ENCODE peak calls at places on chromosomes 16 and 17, in six cellular contexts. X, L, T, B, A and Q are unnamed samples. For H3K9me3, the result is how much of the 10 kb centered on the place peaks cover.

GRCh38 chr16:27512061-27512460 is 37.7 kb downstream of the GTF3C1 start:
- DNase-seq in X (no peak), L (no peak), T (no peak), B (no peak), A (no peak), Q (no peak)

GRCh38 chr16:50631249-50631984 is 49.7 kb downstream of the SNX20 start:
- DNase-seq in X (no peak), L (no peak), T (no peak), B (no peak), A (no peak), Q (no peak)

GRCh38 chr16:88773812-88774291 is 11.2 kb downstream of the PIEZO1 start:
- DNase-seq in X (no peak), L (no peak), T (no peak), B (peak), A (peak), Q (peak)

GRCh38 chr17:62628845-62629555 is 1.5 kb downstream of the MRC2 start:
- DNase-seq in X (peak), L (no peak), T (no peak), B (peak), A (no peak), Q (no peak)

GRCh38 chr16:88533945-88534641 is 36.1 kb upstream of the ZC3H18 start:
- DNase-seq in X (peak), L (peak), T (no peak), B (no peak), A (peak), Q (peak)

GRCh38 chr17:2207815-2208515 is 95.6 kb downstream of the SMG6 start:
- DNase-seq in X (no peak), L (no peak), T (no peak), B (no peak), A (no peak), Q (no peak)

GRCh38 chr16:23557779-23558330 is 328 bp downstream of the UBFD1 start:
- DNase-seq in X (no peak), L (no peak), T (no peak), B (peak), A (peak), Q (no peak)

GRCh38 chr17:4480929-4481898 is 17.5 kb upstream of the SPNS2 start:
- DNase-seq in X (no peak), L (no peak), T (no peak), B (no peak), A (no peak), Q (peak)

GRCh38 chr17:42566215-42566872 is 556 bp upstream of the MLX start:
- DNase-seq in X (no peak), L (no peak), T (no peak), B (no peak), A (no peak), Q (no peak)

DNA sequence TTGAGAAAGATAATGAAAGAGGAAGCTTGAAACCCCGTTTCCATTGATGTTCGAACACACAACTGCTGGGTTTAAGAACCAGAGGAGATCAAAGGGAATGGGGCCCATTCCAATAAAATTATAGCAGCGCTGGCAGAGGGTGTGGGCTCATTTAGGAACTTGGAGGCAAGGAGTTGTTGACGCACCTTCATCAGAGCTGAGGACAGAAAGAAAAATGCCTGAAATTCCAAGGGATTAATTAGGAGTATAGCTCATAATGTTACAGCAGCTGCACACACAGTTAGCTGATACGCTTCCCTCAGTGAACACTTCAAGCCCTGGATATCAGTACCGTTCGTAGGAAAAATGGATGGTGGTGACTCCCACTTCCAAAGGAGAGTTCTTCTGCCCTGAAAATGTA is 127.2 kb downstream of the AXIN2 start:
- DNase-seq in X (no peak), L (no peak), T (no peak), B (no peak), A (no peak), Q (no peak)
- H3K9me3 ChIP-seq in X (under half), L (under half), T (under half), B (under half), A (under half), Q (under half)

GRCh38 chr17:83108709-83109108 is 29.3 kb downstream of the METRNL start:
- DNase-seq in X (no peak), L (no peak), T (no peak), B (no peak), A (no peak), Q (no peak)

GRCh38 chr17:83109386-83109785 is 30.0 kb downstream of the METRNL start:
- DNase-seq in X (no peak), L (no peak), T (no peak), B (no peak), A (peak), Q (no peak)

GRCh38 chr17:83106913-83107655 is 27.7 kb downstream of the METRNL start:
- DNase-seq in X (no peak), L (no peak), T (no peak), B (no peak), A (peak), Q (no peak)

GRCh38 chr17:83106036-83106577 is 26.7 kb downstream of the METRNL start:
- DNase-seq in X (no peak), L (no peak), T (no peak), B (no peak), A (peak), Q (no peak)

DNA sequence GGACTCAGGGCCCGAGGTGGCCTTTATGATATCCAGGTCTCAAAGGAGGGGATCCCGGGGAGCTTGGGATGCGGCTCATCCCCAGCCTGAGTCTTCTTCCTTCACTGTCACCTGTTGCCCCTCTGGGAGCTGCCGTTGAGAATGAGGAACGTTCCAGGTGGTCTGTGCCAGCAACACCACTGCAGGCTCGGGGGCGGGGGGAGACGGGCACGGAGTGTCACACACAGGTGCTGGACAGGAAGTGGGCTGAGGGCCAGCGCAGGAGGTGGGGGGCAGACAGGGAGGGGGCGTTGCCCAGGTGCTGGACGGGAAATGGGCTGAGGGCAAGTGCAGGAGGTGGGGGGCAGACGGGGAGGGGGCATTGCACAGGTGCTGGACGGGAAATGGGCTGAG is 28.2 kb downstream of the METRNL start:
- DNase-seq in X (no peak), L (no peak), T (no peak), B (no peak), A (peak), Q (no peak)
- TF ChIP-seq EP300 in X (no peak), L (no peak), T (no peak), B (no peak), A (no peak), Q (no peak)

DNA sequence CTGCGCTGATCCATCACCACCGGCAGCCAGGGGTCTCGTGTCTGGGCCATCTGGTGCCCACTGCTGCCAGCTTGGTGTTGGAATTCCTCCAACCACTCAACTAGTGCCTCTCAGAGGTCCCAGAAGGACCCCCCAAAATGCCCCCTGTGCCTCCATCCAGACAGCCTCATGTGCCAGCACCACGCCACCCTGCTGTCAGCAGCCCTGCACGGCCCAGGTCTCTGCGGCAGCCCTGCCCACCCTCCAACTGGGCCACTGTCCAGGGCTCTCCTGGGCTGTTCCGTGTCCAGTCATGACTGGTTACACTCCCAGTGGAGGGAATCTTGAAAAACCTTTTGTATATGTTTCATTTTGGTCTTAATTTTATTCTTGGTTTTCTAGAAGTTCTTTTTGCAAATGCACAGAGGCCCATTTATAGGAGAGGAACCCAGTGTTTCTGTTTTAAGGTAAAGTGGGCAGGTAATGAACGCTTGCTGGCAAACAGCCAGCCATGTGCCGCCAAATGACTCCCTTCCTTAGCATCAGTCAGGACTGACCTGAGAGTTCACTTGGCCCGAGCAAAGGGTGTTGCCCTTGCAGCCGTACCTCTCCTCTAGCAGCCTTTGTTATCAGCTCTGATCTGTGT is 34.6 kb downstream of the GRIN2C start:
- DNase-seq in X (no peak), L (no peak), T (no peak), B (no peak), A (no peak), Q (no peak)
- TF ChIP-seq CTCF in X (no peak), L (no peak), T (no peak), B (no peak), A (no peak), Q (no peak)

DNA sequence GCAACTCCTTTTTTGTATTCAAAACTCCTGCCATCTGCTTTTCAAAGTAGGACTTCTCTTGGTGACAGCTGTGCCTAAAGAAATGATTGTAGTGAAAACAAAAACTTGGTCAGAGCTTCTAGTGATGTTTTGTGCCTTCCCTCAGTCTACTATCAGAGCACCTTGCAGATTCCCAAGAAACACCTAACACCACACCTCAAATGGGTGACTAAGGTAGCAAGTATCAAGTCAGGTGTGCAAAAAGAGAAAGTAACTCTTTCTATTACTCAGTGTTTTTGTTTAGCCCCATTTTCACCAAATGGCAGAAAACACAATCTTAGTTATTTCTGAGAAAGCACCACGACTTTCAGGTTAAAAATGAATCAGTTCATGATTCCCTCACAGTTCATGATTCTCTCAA is 2.0 kb upstream of the PMFBP1 start:
- DNase-seq in X (no peak), L (no peak), T (no peak), B (no peak), A (no peak), Q (no peak)
- H3K9me3 ChIP-seq in X (under half), L (under half), T (under half), B (under half), A (under half), Q (under half)

DNA sequence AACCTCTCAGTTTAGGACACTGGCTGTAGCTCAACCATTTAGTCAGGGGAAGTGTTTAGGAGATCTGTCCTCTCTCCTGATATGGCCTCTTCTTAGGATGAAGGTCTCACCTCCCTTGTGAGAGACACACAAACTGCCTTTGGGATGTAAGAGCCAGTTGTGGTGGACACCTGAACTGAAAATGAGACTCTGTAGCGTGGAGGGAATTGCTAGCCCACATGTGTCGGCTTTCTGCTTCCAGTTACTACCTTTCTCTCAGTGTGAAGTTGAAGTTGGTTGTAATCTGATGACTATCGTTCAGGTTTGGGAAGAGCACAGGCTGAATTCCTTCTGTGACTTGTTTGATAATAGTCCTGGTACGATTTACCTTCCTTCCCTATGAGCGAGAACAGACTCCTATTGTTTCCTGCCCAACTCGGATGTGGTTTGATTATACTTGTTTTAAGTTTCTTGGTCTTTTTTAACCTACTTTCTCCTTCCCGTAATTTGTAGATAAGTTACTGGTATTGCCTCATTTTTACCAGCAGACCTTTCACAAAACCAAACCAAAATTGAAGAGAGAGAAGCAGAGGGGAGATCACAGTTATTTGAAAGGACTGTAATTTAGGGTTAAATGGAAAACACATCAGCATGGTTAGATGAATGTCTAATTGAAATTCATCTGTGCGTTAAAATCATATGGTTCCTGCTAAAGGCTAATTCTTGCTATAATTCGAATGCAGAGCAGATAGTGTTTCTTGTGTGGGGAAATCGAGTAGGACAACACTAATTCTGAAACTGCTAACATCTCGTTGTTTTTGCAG is 43.2 kb downstream of the CLEC16A start:
- DNase-seq in X (no peak), L (no peak), T (no peak), B (no peak), A (no peak), Q (no peak)
- TF ChIP-seq EP300 in X (no peak), L (no peak), T (no peak), B (no peak), A (no peak), Q (no peak)

DNA sequence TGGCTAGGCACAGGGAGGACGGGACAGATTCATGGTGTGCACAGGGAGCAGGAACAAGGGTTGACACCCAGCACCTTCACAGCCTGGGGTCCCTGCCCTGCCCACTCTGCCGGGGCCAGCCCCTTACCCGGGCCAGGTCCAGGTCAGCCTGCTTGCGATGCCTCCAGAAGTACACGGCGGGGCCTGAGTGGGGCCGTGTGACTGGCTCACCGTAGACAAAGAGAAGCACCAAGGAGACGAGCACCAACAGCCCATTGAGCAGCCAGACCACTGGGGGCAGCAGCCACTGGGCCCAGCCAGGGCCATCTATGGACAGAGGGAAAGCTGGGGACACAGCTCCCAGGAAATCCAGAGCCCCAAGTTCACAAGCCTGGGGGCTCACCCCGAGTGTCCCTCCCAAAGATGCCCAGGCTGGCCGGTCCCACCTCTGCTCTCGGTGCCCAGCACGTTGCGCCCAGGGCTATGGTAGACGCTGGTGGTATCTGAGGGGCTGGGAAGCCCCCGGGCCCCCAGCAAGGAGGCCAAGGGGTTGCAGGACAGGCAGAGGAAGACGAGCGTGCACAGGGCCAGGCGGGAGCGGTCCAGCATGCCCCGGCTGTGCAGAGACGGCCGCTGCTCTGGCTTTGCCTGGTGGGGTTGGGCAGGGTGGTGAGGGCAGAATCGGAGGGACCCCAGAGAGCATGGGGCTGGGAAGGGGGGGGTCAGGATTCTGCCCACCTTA is 19.8 kb downstream of the SREBF1 start:
- DNase-seq in X (no peak), L (no peak), T (no peak), B (no peak), A (peak), Q (no peak)
- TF ChIP-seq CTCF in X (peak), L (peak), T (no peak), B (no peak), A (no peak), Q (no peak)

DNA sequence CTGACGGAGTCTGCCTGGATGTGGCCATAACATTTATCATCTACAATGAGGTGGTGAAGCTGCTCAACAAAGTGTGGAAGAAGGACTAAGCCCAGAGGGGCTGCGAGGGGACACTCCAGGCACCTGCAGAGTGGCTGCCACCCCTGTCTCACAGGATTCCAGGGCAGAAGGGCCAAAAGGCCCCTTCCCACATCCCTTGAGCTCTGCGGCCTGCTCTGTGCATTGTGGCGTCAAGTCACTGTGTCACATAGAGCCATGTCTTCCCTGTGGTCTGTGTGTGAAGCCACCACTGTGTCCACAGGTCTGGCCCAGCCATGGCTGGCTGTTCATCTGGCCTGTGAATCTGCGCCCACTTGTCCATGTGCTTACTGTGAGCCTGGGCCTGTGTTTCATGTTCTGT is 1714.6 kb downstream of the TP53TG3F start:
- DNase-seq in X (no peak), L (no peak), T (peak), B (no peak), A (no peak), Q (no peak)
- H3K9me3 ChIP-seq in X (half or more), L (under half), T (under half), B (under half), A (under half), Q (under half)

GRCh38 chr17:57880086-57880456 is 30.2 kb upstream of the MRPS23 start:
- DNase-seq in X (no peak), L (no peak), T (no peak), B (no peak), A (no peak), Q (no peak)

GRCh38 chr17:57879437-57880085 is 29.7 kb upstream of the MRPS23 start:
- DNase-seq in X (no peak), L (peak), T (no peak), B (no peak), A (no peak), Q (no peak)

GRCh38 chr17:57885148-57885915 is 35.5 kb upstream of the MRPS23 start:
- DNase-seq in X (no peak), L (no peak), T (no peak), B (no peak), A (peak), Q (no peak)

GRCh38 chr17:57881143-57881542 is 31.3 kb upstream of the MRPS23 start:
- DNase-seq in X (no peak), L (no peak), T (no peak), B (no peak), A (no peak), Q (no peak)

GRCh38 chr17:57881783-57882291 is 32.0 kb upstream of the MRPS23 start:
- DNase-seq in X (no peak), L (no peak), T (no peak), B (no peak), A (no peak), Q (no peak)
- TF ChIP-seq EP300 in X (no peak), L (no peak), T (no peak), B (no peak), A (no peak), Q (no peak)

GRCh38 chr17:44097110-44097810 is 26.2 kb downstream of the HDAC5 start:
- DNase-seq in X (no peak), L (peak), T (no peak), B (peak), A (no peak), Q (peak)

GRCh38 chr17:44095388-44095646 is 24.8 kb downstream of the G6PC3 start:
- DNase-seq in X (no peak), L (no peak), T (no peak), B (no peak), A (no peak), Q (no peak)

GRCh38 chr17:44093231-44093900 is 22.8 kb downstream of the G6PC3 start:
- DNase-seq in X (no peak), L (no peak), T (no peak), B (no peak), A (peak), Q (no peak)

GRCh38 chr17:44094701-44095387 is 24.3 kb downstream of the G6PC3 start:
- DNase-seq in X (no peak), L (no peak), T (no peak), B (no peak), A (no peak), Q (no peak)

DNA sequence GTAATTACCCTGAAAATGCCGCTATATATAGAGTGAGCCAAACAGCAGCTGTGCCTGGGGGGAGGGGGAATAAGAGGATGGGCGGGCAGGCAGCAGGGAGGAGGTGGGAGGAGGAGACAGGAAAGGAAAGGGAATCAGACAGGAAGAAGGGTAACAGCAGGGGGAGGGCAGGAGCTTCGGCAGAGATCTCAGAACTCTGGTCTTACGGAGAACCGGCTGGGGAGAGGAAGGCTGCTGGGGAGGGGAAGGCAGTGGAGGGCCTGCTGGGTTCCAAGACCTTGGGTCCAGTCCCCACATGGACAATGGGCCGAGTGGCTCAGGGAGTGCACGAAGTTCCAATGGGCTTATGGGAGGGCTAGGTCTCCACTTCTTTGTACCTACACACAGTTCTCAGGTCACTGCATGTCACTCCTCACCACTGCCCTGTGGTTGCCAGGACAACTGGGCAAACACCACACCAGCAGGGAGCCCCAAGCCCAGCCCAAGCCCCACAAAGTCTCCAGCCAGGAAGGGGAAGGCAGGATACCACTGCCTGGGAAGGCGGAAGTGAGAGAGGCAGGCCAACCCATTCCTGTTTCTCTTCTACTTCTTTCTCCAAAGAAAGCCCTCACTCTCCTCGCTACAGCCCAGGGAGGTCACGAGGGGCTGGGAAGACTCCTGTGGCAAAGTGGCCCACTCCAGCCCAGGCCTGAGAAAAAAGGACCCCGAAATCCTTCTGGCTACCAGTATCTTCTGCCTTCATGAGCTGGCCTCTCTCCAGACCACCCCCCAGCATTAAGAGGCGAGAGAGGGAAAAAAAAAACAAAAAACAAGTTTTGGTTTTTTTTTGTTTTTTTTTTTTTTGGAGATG is 25.3 kb downstream of the G6PC3 start:
- DNase-seq in X (peak), L (peak), T (no peak), B (peak), A (no peak), Q (no peak)
- TF ChIP-seq CTCF in X (no peak), L (no peak), T (peak), B (peak), A (peak), Q (no peak)